ENCODE peak calls at places on chromosomes 2 and 18, in four cellular contexts. G is ovary, P is tibial nerve, K is small intestine. E is an unnamed sample.
A peak's percentile ranks its signal among the peaks of the same experiment; 100 is the strongest.

GRCh38 chr18:8114480-8114879 is 494.8 kb upstream of the RAB12 start:
- DNase-seq in P (no peak), G (no peak), K (no peak), E (no peak)

GRCh38 chr2:127429291-127429690 is 11.1 kb downstream of the PROC start:
- DNase-seq in K (no peak), P (no peak), G (no peak), E (no peak)

GRCh38 chr18:49853436-49853835 is 40.1 kb upstream of the ACAA2 start:
- DNase-seq in K (no peak), P (no peak), G (no peak), E (no peak)

GRCh38 chr2:138708682-138709241 is 71.4 kb downstream of the NXPH2 start:
- DNase-seq in P (no peak), G (peak; percentile 13), K (no peak), E (no peak)

GRCh38 chr2:217995741-217996141 is 7.1 kb downstream of the TNS1 start:
- DNase-seq in G (peak; percentile 89), K (no peak), P (peak; percentile 64), E (no peak)

GRCh38 chr2:127007652-127008051 is 99.3 kb downstream of the BIN1 start:
- DNase-seq in P (no peak), G (no peak), K (no peak), E (no peak)

GRCh38 chr2:240435955-240436625 is 627 bp downstream of the GPC1 start:
- DNase-seq in K (no peak), P (no peak), G (no peak), E (no peak)

GRCh38 chr2:158728422-158728821 is 66.7 kb upstream of the DAPL1 start:
- DNase-seq in G (no peak), P (no peak), K (no peak), E (no peak)

GRCh38 chr18:13241893-13242175 is 23.3 kb downstream of the LDLRAD4 start:
- DNase-seq in P (no peak), K (no peak), G (no peak), E (no peak)

GRCh38 chr2:98730851-98731708 is at the start of gene MGAT4A:
- DNase-seq in P (peak; percentile 39), G (peak; percentile 47), K (peak; percentile 84), E (peak; percentile 85)

GRCh38 chr18:3114456-3114855 is 101.5 kb upstream of the LPIN2 start:
- DNase-seq in G (no peak), P (no peak), K (no peak), E (no peak)

GRCh38 chr2:159873136-159873728 is 75.2 kb upstream of the CD302 start:
- DNase-seq in K (no peak), P (no peak), G (no peak), E (no peak)

GRCh38 chr18:49277395-49278036 is 182.9 kb downstream of the DYM start:
- DNase-seq in P (no peak), G (no peak), K (no peak), E (no peak)

GRCh38 chr2:219289537-219290361 is 10.6 kb downstream of the DNAJB2 start:
- DNase-seq in G (peak; percentile 91), P (peak; percentile 73), K (no peak), E (no peak)

GRCh38 chr2:73107211-73107926 is 5.4 kb downstream of the RAB11FIP5 start:
- DNase-seq in K (no peak), G (no peak), P (no peak), E (no peak)

GRCh38 chr2:161847910-161848309 is 223.7 kb downstream of the SLC4A10 start:
- DNase-seq in G (no peak), P (no peak), K (no peak), E (no peak)

GRCh38 chr2:147033046-147033445 is 811.8 kb upstream of the ACVR2A start:
- DNase-seq in G (no peak), P (no peak), K (peak; percentile 66), E (no peak)

GRCh38 chr2:180540761-180541160 is 439.6 kb upstream of the UBE2E3 start:
- DNase-seq in K (no peak), P (no peak), G (no peak), E (no peak)

GRCh38 chr2:16066261-16067036 is 126.1 kb downstream of the MYCN start:
- DNase-seq in K (no peak), P (no peak), G (no peak), E (no peak)

GRCh38 chr2:42978887-42979415 is 186.6 kb upstream of the HAAO start:
- DNase-seq in K (no peak), G (no peak), P (peak; percentile 4), E (no peak)

GRCh38 chr2:62293490-62294212 is 97.7 kb downstream of the B3GNT2 start:
- DNase-seq in K (peak; percentile 86), G (peak; percentile 29), P (peak; percentile 30), E (no peak)

GRCh38 chr2:43201497-43201896 is 24.9 kb downstream of the ZFP36L2 start:
- DNase-seq in K (no peak), P (no peak), G (no peak), E (no peak)

GRCh38 chr18:65725421-65726050 is 25.3 kb upstream of the CDH7 start:
- DNase-seq in G (no peak), K (peak; percentile 26), P (no peak), E (no peak)

GRCh38 chr2:67015681-67016080 is 381.5 kb upstream of the ETAA1 start:
- DNase-seq in P (no peak), G (no peak), K (no peak), E (no peak)

GRCh38 chr2:159211447-159212396 is 74.8 kb downstream of the WDSUB1 start:
- DNase-seq in K (no peak), P (no peak), G (no peak), E (no peak)

GRCh38 chr2:191402966-191403565 is 157.9 kb downstream of the MYO1B start:
- DNase-seq in K (no peak), P (no peak), G (no peak), E (no peak)
- H3K4me1 ChIP-seq in K (peaks cover 3% of the 10 kb centered on the region), P (no peaks in the 10 kb centered on the region), G (no peaks in the 10 kb centered on the region), E (no peaks in the 10 kb centered on the region)

DNA sequence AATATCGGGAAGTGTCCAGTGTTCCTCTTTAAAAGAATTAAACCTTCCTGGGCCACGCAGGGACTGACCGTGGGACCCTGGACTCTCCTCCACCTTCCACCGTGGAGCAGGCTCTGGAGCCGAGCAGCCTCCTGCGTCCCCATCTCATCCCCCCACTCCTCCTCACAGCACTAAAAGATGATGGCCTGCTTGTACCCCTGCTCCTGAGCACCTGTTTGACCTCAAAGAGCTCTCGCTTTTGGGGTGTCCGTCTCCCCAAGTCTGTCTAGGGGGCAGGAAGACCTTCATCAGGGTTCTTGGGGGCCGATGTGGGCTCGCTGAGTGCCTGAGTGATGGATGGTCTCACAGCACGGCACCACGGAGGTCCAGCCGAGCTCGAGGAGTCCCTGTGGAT is 1.2 kb upstream of the SDC1 start:
- DNase-seq in K (no peak), P (no peak), G (no peak), E (no peak)
- H3K4me1 ChIP-seq in K (no peaks in the 10 kb centered on the region), P (no peaks in the 10 kb centered on the region), G (peaks cover 2% of the 10 kb centered on the region), E (no peaks in the 10 kb centered on the region)

GRCh38 chr2:106183093-106183837 is 10.8 kb downstream of the UXS1 start:
- DNase-seq in K (no peak), P (no peak), G (peak; percentile 48), E (no peak)
- H3K4me1 ChIP-seq in K (no peaks in the 10 kb centered on the region), P (no peaks in the 10 kb centered on the region), G (peaks cover 5% of the 10 kb centered on the region), E (peaks cover 39% of the 10 kb centered on the region)

DNA sequence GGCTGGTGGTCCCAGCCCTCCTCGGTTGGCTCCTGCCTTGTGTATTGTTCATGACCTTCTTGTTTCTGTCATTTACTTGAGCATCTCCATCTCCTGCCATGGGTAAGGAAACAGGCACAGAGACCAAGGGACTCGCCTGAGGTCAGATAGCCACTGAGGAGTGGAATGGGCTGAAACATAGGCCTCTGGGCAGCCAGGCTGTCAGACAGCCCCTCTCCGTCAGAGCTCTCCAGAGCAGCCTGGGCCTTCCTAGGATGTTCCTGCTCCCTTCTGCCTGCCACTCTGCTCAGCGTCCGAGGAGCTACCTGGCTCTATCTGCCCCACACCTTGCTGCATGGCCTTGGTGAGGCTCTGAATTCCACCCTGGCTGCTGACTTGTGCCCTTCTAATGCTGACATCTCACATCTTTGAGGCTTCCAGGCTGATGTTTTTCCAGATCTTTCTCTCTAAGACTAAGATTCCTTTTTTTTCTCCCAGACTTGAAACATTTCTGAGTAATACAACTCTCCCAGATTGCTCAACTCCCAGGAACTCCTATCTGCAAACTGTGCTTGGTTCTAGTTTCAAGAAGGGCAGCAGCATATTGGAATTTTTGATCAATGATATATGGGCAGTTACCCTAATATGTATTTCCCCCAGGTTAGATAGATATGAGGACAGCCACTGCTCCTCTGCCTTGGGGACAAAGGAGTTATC is 67.7 kb downstream of the MCFD2 start:
- DNase-seq in G (no peak), P (no peak), K (no peak), E (no peak)
- H3K4me1 ChIP-seq in G (peaks cover 51% of the 10 kb centered on the region), P (no peaks in the 10 kb centered on the region), K (peaks cover 37% of the 10 kb centered on the region), E (no peaks in the 10 kb centered on the region)

GRCh38 chr2:169727065-169727464 is 6.6 kb upstream of the KLHL23 start:
- DNase-seq in K (no peak), P (no peak), G (no peak), E (no peak)
- H3K4me1 ChIP-seq in K (no peaks in the 10 kb centered on the region), P (no peaks in the 10 kb centered on the region), G (no peaks in the 10 kb centered on the region), E (no peaks in the 10 kb centered on the region)

GRCh38 chr18:26226229-26227050 is at the start of gene TAF4B:
- DNase-seq in P (peak; percentile 93), G (peak; percentile 94), K (peak; percentile 85), E (peak; percentile 93)
- H3K4me1 ChIP-seq in P (no peaks in the 10 kb centered on the region), G (peaks cover 5% of the 10 kb centered on the region), K (peaks cover 6% of the 10 kb centered on the region), E (peaks cover 20% of the 10 kb centered on the region)

GRCh38 chr2:196750977-196751631 is 48.4 kb downstream of the GTF3C3 start:
- DNase-seq in K (peak; percentile 77), G (peak; percentile 17), P (peak; percentile 37), E (peak; percentile 51)
- H3K4me1 ChIP-seq in K (no peaks in the 10 kb centered on the region), G (no peaks in the 10 kb centered on the region), P (no peaks in the 10 kb centered on the region), E (no peaks in the 10 kb centered on the region)